ENCODE peak calls at places on chromosomes 1 and 21, in nine cellular contexts. J, X, W, S, I, B, T, K and G are unnamed samples.
A peak's percentile ranks its signal among the peaks of the same experiment; 100 is the strongest.

GRCh38 chr1:6418668-6419396 is 887 bp downstream of the HES2 start:
- DNase-seq in J (no peak), X (no peak), W (no peak), S (no peak), I (no peak), B (no peak), T (no peak), K (no peak), G (no peak)

GRCh38 chr1:234213576-234214128 is 159.6 kb upstream of the COA6 start:
- DNase-seq in J (no peak), X (no peak), W (no peak), S (no peak), I (no peak), B (no peak), T (no peak), K (no peak), G (no peak)

GRCh38 chr1:216794541-216795055 is 71.4 kb upstream of the ESRRG start:
- DNase-seq in J (no peak), X (no peak), W (no peak), S (no peak), I (no peak), B (no peak), T (no peak), K (no peak), G (no peak)

GRCh38 chr1:103538226-103538625 is 12.7 kb downstream of the RNPC3 start:
- DNase-seq in J (no peak), X (no peak), W (no peak), S (no peak), I (no peak), B (no peak), T (no peak), K (no peak), G (no peak)

GRCh38 chr1:178934574-178934945 is 63.7 kb upstream of the ANGPTL1 start:
- DNase-seq in J (no peak), X (no peak), W (no peak), S (no peak), I (no peak), B (no peak), T (no peak), K (no peak), G (no peak)

GRCh38 chr1:120179420-120180348 is 3.4 kb upstream of the SEC22B start:
- DNase-seq in J (no peak), X (no peak), W (peak; percentile 61), S (peak; percentile 3), I (no peak), B (no peak), T (no peak), K (no peak), G (no peak)

GRCh38 chr1:150420560-150421265 is 56.8 kb downstream of the RPRD2 start:
- DNase-seq in J (no peak), X (no peak), W (no peak), S (peak; percentile 65), I (no peak), B (no peak), T (no peak), K (no peak), G (no peak)

GRCh38 chr1:93827128-93827527 is 51.9 kb downstream of the DNTTIP2 start:
- DNase-seq in J (no peak), X (no peak), W (no peak), S (no peak), I (no peak), B (no peak), T (no peak), K (no peak), G (no peak)

GRCh38 chr21:35336534-35336933 is 287.4 kb upstream of the RUNX1 start:
- DNase-seq in J (peak; percentile 34), X (no peak), W (no peak), S (no peak), I (no peak), B (no peak), T (no peak), K (no peak), G (no peak)

GRCh38 chr1:10161541-10162290 is 48.7 kb upstream of the KIF1B start:
- DNase-seq in J (no peak), X (no peak), W (no peak), S (peak; percentile 34), I (no peak), B (no peak), T (no peak), K (no peak), G (no peak)

GRCh38 chr1:82153282-82153630 is 352.5 kb downstream of the ADGRL2 start:
- DNase-seq in J (no peak), X (no peak), W (no peak), S (no peak), I (no peak), B (no peak), T (no peak), K (no peak), G (no peak)

GRCh38 chr1:7470904-7471638 is 300.0 kb upstream of the VAMP3 start:
- DNase-seq in J (peak; percentile 53), X (no peak), W (peak; percentile 88), S (no peak), I (peak; percentile 23), B (no peak), T (no peak), K (no peak), G (no peak)

GRCh38 chr1:3680488-3681230 is 28.3 kb downstream of the TP73 start:
- DNase-seq in J (no peak), X (no peak), W (no peak), S (no peak), I (no peak), B (no peak), T (no peak), K (no peak), G (no peak)

GRCh38 chr1:183291802-183292515 is 105.9 kb downstream of the LAMC2 start:
- DNase-seq in J (no peak), X (no peak), W (no peak), S (no peak), I (no peak), B (no peak), T (no peak), K (no peak), G (no peak)

GRCh38 chr1:13723810-13724209 is 23.8 kb downstream of the PRDM2 start:
- DNase-seq in J (no peak), X (no peak), W (no peak), S (no peak), I (no peak), B (no peak), T (no peak), K (no peak), G (no peak)

GRCh38 chr21:45014747-45015468 is 59.5 kb upstream of the ADARB1 start:
- DNase-seq in J (peak; percentile 2), X (no peak), W (no peak), S (no peak), I (no peak), B (no peak), T (no peak), K (no peak), G (no peak)

GRCh38 chr1:75615664-75616435 is 4.9 kb upstream of the SLC44A5 start:
- DNase-seq in J (peak; percentile 38), X (no peak), W (no peak), S (peak; percentile 40), I (no peak), B (no peak), T (no peak), K (no peak), G (peak; percentile 28)

GRCh38 chr21:46063227-46063626 is 34.7 kb upstream of the COL6A2 start:
- DNase-seq in J (no peak), X (no peak), W (no peak), S (no peak), I (no peak), B (no peak), T (no peak), K (no peak), G (no peak)

GRCh38 chr21:41164981-41165650 is 2.8 kb upstream of the BACE2 start:
- DNase-seq in J (no peak), X (no peak), W (no peak), S (no peak), I (no peak), B (no peak), T (peak; percentile 83), K (no peak), G (no peak)

GRCh38 chr1:15364740-15365139 is 44.9 kb upstream of the EFHD2 start:
- DNase-seq in J (no peak), X (no peak), W (no peak), S (no peak), I (no peak), B (no peak), T (no peak), K (no peak), G (no peak)

GRCh38 chr1:110619412-110620249 is 13.5 kb upstream of the KCNA2 start:
- DNase-seq in J (peak; percentile 94), X (peak; percentile 82), W (peak; percentile 58), S (peak; percentile 89), I (peak; percentile 78), B (peak; percentile 77), T (peak; percentile 57), K (peak; percentile 19), G (peak; percentile 71)

GRCh38 chr1:234607091-234608025 is 2.6 kb downstream of the IRF2BP2 start:
- DNase-seq in J (peak; percentile 53), X (no peak), W (no peak), S (peak; percentile 84), I (no peak), B (no peak), T (peak; percentile 50), K (no peak), G (no peak)

GRCh38 chr1:70358921-70359564 is 4.5 kb upstream of the ANKRD13C start:
- DNase-seq in J (no peak), X (no peak), W (no peak), S (no peak), I (peak; percentile 23), B (no peak), T (no peak), K (no peak), G (no peak)

GRCh38 chr1:227937531-227938145 is 10.1 kb downstream of the WNT9A start:
- DNase-seq in J (no peak), X (no peak), W (no peak), S (no peak), I (no peak), B (no peak), T (no peak), K (no peak), G (no peak)

GRCh38 chr21:46639489-46640386 is 4.3 kb downstream of the PRMT2 start:
- DNase-seq in J (no peak), X (no peak), W (peak; percentile 13), S (peak; percentile 45), I (no peak), B (no peak), T (peak; percentile 0), K (no peak), G (no peak)

GRCh38 chr1:243349128-243349527 is 93.3 kb downstream of the SDCCAG8 start:
- DNase-seq in J (no peak), X (no peak), W (no peak), S (no peak), I (no peak), B (no peak), T (no peak), K (no peak), G (no peak)

GRCh38 chr1:101506541-101507164 is 269.8 kb downstream of the S1PR1 start:
- DNase-seq in J (peak; percentile 45), X (no peak), W (peak; percentile 46), S (peak; percentile 58), I (peak; percentile 2), B (no peak), T (peak; percentile 31), K (no peak), G (no peak)

GRCh38 chr1:207218512-207219352 is 102.7 kb upstream of the CD55 start:
- DNase-seq in J (no peak), X (no peak), W (no peak), S (no peak), I (no peak), B (no peak), T (no peak), K (no peak), G (no peak)

GRCh38 chr1:151326619-151327222 is 495 bp downstream of the PI4KB start:
- DNase-seq in J (peak; percentile 74), X (no peak), W (no peak), S (peak; percentile 64), I (peak; percentile 65), B (no peak), T (no peak), K (no peak), G (peak; percentile 75)

GRCh38 chr1:243731974-243732373 is 118.1 kb downstream of the AKT3 start:
- DNase-seq in J (no peak), X (no peak), W (no peak), S (no peak), I (no peak), B (no peak), T (no peak), K (no peak), G (no peak)

GRCh38 chr1:1144122-1144842 is 28.4 kb upstream of the C1orf159 start:
- DNase-seq in J (peak; percentile 85), X (peak; percentile 48), W (no peak), S (no peak), I (no peak), B (no peak), T (peak; percentile 81), K (no peak), G (peak; percentile 71)